ENCODE peak calls at places on chromosomes 3 and 15, in seven cellular contexts. One of them, this sample, is unnamed.

GRCh38 chr3:30607032-30607833 is 832 bp downstream of the TGFBR2 start:
- DNase-seq in mammary epithelial cell: peak; percentile 50
- DNase-seq in heart left ventricle: peak; percentile 89
- DNase-seq in tibial nerve: peak; percentile 51
- DNase-seq in ovary: peak; percentile 71
- DNase-seq in astrocyte: no peak
- DNase-seq in pancreas: peak; percentile 78
- DNase-seq in this sample: peak; percentile 55

GRCh38 chr15:100863406-100864198 is 16.0 kb upstream of the ALDH1A3 start:
- DNase-seq in astrocyte: peak; percentile 68
- DNase-seq in pancreas: peak; percentile 39
- DNase-seq in mammary epithelial cell: no peak
- DNase-seq in heart left ventricle: peak; percentile 81
- DNase-seq in tibial nerve: no peak
- DNase-seq in ovary: peak; percentile 39
- DNase-seq in this sample: no peak

GRCh38 chr3:177977381-177978158 is 558.7 kb upstream of the KCNMB2 start:
- DNase-seq in mammary epithelial cell: peak; percentile 74
- DNase-seq in pancreas: no peak
- DNase-seq in astrocyte: peak; percentile 97
- DNase-seq in heart left ventricle: no peak
- DNase-seq in tibial nerve: no peak
- DNase-seq in ovary: no peak
- DNase-seq in this sample: no peak

GRCh38 chr3:111668912-111669488 is 73.9 kb upstream of the ZBED2 start:
- DNase-seq in heart left ventricle: no peak
- DNase-seq in mammary epithelial cell: peak; percentile 48
- DNase-seq in ovary: no peak
- DNase-seq in tibial nerve: no peak
- DNase-seq in astrocyte: peak; percentile 61
- DNase-seq in pancreas: no peak
- DNase-seq in this sample: no peak

GRCh38 chr15:66409565-66410108 is 22.9 kb downstream of the MAP2K1 start:
- DNase-seq in tibial nerve: no peak
- DNase-seq in pancreas: no peak
- DNase-seq in astrocyte: peak; percentile 7
- DNase-seq in heart left ventricle: no peak
- DNase-seq in mammary epithelial cell: no peak
- DNase-seq in ovary: no peak
- DNase-seq in this sample: no peak

GRCh38 chr3:79063629-79064028 is 704.2 kb downstream of the ROBO1 start:
- DNase-seq in astrocyte: no peak
- DNase-seq in pancreas: no peak
- DNase-seq in tibial nerve: no peak
- DNase-seq in heart left ventricle: no peak
- DNase-seq in mammary epithelial cell: no peak
- DNase-seq in ovary: no peak
- DNase-seq in this sample: no peak

GRCh38 chr3:40166997-40167396 is 142.5 kb upstream of the EIF1B start:
- DNase-seq in tibial nerve: no peak
- DNase-seq in mammary epithelial cell: no peak
- DNase-seq in pancreas: no peak
- DNase-seq in astrocyte: no peak
- DNase-seq in heart left ventricle: no peak
- DNase-seq in ovary: no peak
- DNase-seq in this sample: no peak

GRCh38 chr3:155313303-155313702 is 19.8 kb upstream of the STRIT1 start:
- DNase-seq in ovary: no peak
- DNase-seq in astrocyte: no peak
- DNase-seq in pancreas: no peak
- DNase-seq in mammary epithelial cell: no peak
- DNase-seq in heart left ventricle: no peak
- DNase-seq in tibial nerve: no peak
- DNase-seq in this sample: no peak

GRCh38 chr3:105837143-105837740 is 31.6 kb downstream of the CBLB start:
- DNase-seq in pancreas: no peak
- DNase-seq in ovary: no peak
- DNase-seq in tibial nerve: no peak
- DNase-seq in mammary epithelial cell: no peak
- DNase-seq in heart left ventricle: no peak
- DNase-seq in astrocyte: no peak
- DNase-seq in this sample: no peak

GRCh38 chr15:69154684-69155083 is 5.8 kb upstream of the GLCE start:
- DNase-seq in heart left ventricle: no peak
- DNase-seq in tibial nerve: no peak
- DNase-seq in astrocyte: peak; percentile 83
- DNase-seq in pancreas: no peak
- DNase-seq in ovary: no peak
- DNase-seq in mammary epithelial cell: peak; percentile 28
- DNase-seq in this sample: no peak

GRCh38 chr3:11245276-11245675 is 26.9 kb upstream of the ATG7 start:
- DNase-seq in tibial nerve: no peak
- DNase-seq in heart left ventricle: no peak
- DNase-seq in pancreas: no peak
- DNase-seq in astrocyte: no peak
- DNase-seq in ovary: no peak
- DNase-seq in mammary epithelial cell: no peak
- DNase-seq in this sample: no peak

GRCh38 chr15:60883691-60884319 is 345.3 kb downstream of the RORA start:
- DNase-seq in astrocyte: no peak
- DNase-seq in ovary: no peak
- DNase-seq in mammary epithelial cell: no peak
- DNase-seq in pancreas: no peak
- DNase-seq in heart left ventricle: no peak
- DNase-seq in tibial nerve: no peak
- DNase-seq in this sample: no peak

GRCh38 chr3:121970047-121970446 is 52.0 kb downstream of the ILDR1 start:
- DNase-seq in astrocyte: peak; percentile 52
- DNase-seq in pancreas: no peak
- DNase-seq in ovary: no peak
- DNase-seq in mammary epithelial cell: peak; percentile 63
- DNase-seq in heart left ventricle: no peak
- DNase-seq in tibial nerve: no peak
- DNase-seq in this sample: no peak

GRCh38 chr15:26128611-26129140 is 265.5 kb upstream of the ATP10A start:
- DNase-seq in ovary: no peak
- DNase-seq in tibial nerve: no peak
- DNase-seq in mammary epithelial cell: no peak
- DNase-seq in pancreas: no peak
- DNase-seq in astrocyte: no peak
- DNase-seq in heart left ventricle: no peak
- DNase-seq in this sample: no peak

GRCh38 chr3:134517796-134518195 is 31.9 kb downstream of the CEP63 start:
- DNase-seq in astrocyte: peak; percentile 31
- DNase-seq in mammary epithelial cell: no peak
- DNase-seq in heart left ventricle: no peak
- DNase-seq in ovary: no peak
- DNase-seq in tibial nerve: no peak
- DNase-seq in pancreas: no peak
- DNase-seq in this sample: no peak

GRCh38 chr15:91051248-91051647 is 28.9 kb upstream of the VPS33B start:
- DNase-seq in pancreas: no peak
- DNase-seq in heart left ventricle: no peak
- DNase-seq in tibial nerve: no peak
- DNase-seq in mammary epithelial cell: no peak
- DNase-seq in astrocyte: no peak
- DNase-seq in ovary: no peak
- DNase-seq in this sample: no peak

GRCh38 chr15:29094711-29095110 is 174.9 kb downstream of the NSMCE3 start:
- DNase-seq in tibial nerve: no peak
- DNase-seq in heart left ventricle: no peak
- DNase-seq in pancreas: no peak
- DNase-seq in mammary epithelial cell: peak; percentile 56
- DNase-seq in astrocyte: no peak
- DNase-seq in ovary: no peak
- DNase-seq in this sample: no peak

GRCh38 chr3:126537116-126537729 is 13.3 kb downstream of the CHST13 start:
- DNase-seq in mammary epithelial cell: no peak
- DNase-seq in tibial nerve: no peak
- DNase-seq in pancreas: peak; percentile 0
- DNase-seq in astrocyte: no peak
- DNase-seq in ovary: peak; percentile 12
- DNase-seq in heart left ventricle: peak; percentile 43
- DNase-seq in this sample: no peak

GRCh38 chr3:32453346-32453745 is 49.3 kb downstream of the CMTM6 start:
- DNase-seq in mammary epithelial cell: no peak
- DNase-seq in astrocyte: peak; percentile 81
- DNase-seq in tibial nerve: no peak
- DNase-seq in heart left ventricle: no peak
- DNase-seq in pancreas: peak; percentile 3
- DNase-seq in ovary: no peak
- DNase-seq in this sample: no peak

GRCh38 chr15:73368301-73369072 is at the start of gene HCN4:
- DNase-seq in tibial nerve: no peak
- DNase-seq in pancreas: no peak
- DNase-seq in mammary epithelial cell: no peak
- DNase-seq in ovary: no peak
- DNase-seq in astrocyte: no peak
- DNase-seq in heart left ventricle: no peak
- DNase-seq in this sample: no peak
- H3K27me3 ChIP-seq in tibial nerve: no peaks in the 10 kb centered on the region
- H3K27me3 ChIP-seq in pancreas: no peaks in the 10 kb centered on the region
- H3K27me3 ChIP-seq in mammary epithelial cell: peaks cover 45% of the 10 kb centered on the region
- H3K27me3 ChIP-seq in ovary: no peaks in the 10 kb centered on the region
- H3K27me3 ChIP-seq in astrocyte: peaks cover 63% of the 10 kb centered on the region
- H3K27me3 ChIP-seq in heart left ventricle: peaks cover 4% of the 10 kb centered on the region
- H3K27me3 ChIP-seq in this sample: peaks cover 55% of the 10 kb centered on the region

DNA sequence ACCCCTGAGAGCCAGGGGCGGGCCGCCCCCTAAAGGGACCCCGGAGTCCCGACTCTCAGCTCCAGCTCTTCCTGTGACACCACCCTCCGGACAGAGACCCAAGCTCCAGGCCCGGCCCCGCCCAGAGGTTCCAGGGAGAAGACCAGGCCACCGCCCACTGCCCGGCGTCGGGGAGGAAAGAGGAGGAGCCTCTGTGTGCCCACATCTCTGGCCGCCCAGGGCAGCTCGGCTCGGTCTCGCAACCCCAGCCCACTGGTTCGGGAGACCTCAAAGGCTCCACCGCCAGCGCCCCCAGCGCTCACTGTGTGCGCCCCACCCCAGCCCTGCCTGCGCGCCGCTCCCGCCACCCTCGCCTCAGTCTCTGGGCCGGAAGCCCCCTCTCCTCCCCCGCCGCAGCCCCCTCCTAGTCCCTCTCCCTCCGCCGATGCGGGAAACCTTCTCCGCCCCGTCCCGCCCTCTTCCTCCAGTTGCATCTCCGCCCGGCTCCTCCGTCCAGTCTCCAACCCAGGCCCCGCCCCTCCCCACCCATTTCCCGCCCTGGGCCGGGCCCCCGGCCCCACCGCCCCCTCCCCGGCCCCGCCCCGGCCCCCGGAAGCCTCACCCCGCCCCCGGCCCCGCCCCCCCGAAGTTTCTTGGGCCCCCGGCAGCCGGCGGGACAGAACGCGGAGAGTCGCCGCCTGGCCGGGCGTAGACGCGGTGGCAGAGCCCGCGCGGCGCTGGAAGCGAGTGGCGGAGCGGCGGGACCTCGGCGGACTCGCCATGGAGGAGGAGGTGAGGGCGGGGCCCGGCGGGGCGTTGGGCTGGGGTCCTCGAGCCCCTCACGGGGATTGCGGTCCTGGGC is at the start of gene PLEKHO2:
- DNase-seq in astrocyte: peak; percentile 85
- DNase-seq in mammary epithelial cell: peak; percentile 87
- DNase-seq in tibial nerve: peak; percentile 94
- DNase-seq in pancreas: peak; percentile 97
- DNase-seq in heart left ventricle: peak; percentile 97
- DNase-seq in ovary: peak; percentile 97
- DNase-seq in this sample: peak; percentile 89
- TF ChIP-seq CTCF in astrocyte: no peak
- TF ChIP-seq CTCF in mammary epithelial cell: no peak
- TF ChIP-seq CTCF in tibial nerve: peak; percentile 50
- TF ChIP-seq CTCF in pancreas: no peak
- TF ChIP-seq CTCF in heart left ventricle: no peak
- TF ChIP-seq CTCF in ovary: no peak
- TF ChIP-seq CTCF in this sample: peak; percentile 36

GRCh38 chr3:189712906-189713483 is 81.8 kb downstream of the TP63 start:
- DNase-seq in ovary: no peak
- DNase-seq in astrocyte: no peak
- DNase-seq in tibial nerve: no peak
- DNase-seq in mammary epithelial cell: no peak
- DNase-seq in pancreas: no peak
- DNase-seq in heart left ventricle: no peak
- DNase-seq in this sample: no peak

GRCh38 chr3:189714991-189715961 is 84.1 kb downstream of the TP63 start:
- DNase-seq in astrocyte: peak; percentile 90
- DNase-seq in pancreas: no peak
- DNase-seq in mammary epithelial cell: no peak
- DNase-seq in tibial nerve: no peak
- DNase-seq in heart left ventricle: no peak
- DNase-seq in ovary: no peak
- DNase-seq in this sample: no peak

GRCh38 chr3:189708375-189708774 is 77.2 kb downstream of the TP63 start:
- DNase-seq in pancreas: no peak
- DNase-seq in tibial nerve: no peak
- DNase-seq in astrocyte: no peak
- DNase-seq in ovary: no peak
- DNase-seq in heart left ventricle: no peak
- DNase-seq in mammary epithelial cell: no peak
- DNase-seq in this sample: no peak

GRCh38 chr3:189710620-189711388 is 79.6 kb downstream of the TP63 start:
- DNase-seq in heart left ventricle: no peak
- DNase-seq in tibial nerve: no peak
- DNase-seq in mammary epithelial cell: peak; percentile 96
- DNase-seq in ovary: no peak
- DNase-seq in astrocyte: peak; percentile 99
- DNase-seq in pancreas: peak; percentile 51
- DNase-seq in this sample: no peak
- H3K27ac ChIP-seq in heart left ventricle: peak overlapping the region; percentile 3
- H3K27ac ChIP-seq in tibial nerve: no peak overlapping the region
- H3K27ac ChIP-seq in mammary epithelial cell: peak overlapping the region; percentile 82
- H3K27ac ChIP-seq in ovary: no peak overlapping the region
- H3K27ac ChIP-seq in astrocyte: peak overlapping the region; percentile 79
- H3K27ac ChIP-seq in pancreas: peak overlapping the region; percentile 55
- H3K27ac ChIP-seq in this sample: no peak overlapping the region

GRCh38 chr3:166420071-166420470 is 582.8 kb upstream of the BCHE start:
- DNase-seq in mammary epithelial cell: no peak
- DNase-seq in heart left ventricle: no peak
- DNase-seq in pancreas: no peak
- DNase-seq in tibial nerve: no peak
- DNase-seq in ovary: no peak
- DNase-seq in astrocyte: no peak
- DNase-seq in this sample: no peak

GRCh38 chr3:166425900-166426611 is 588.8 kb upstream of the BCHE start:
- DNase-seq in pancreas: no peak
- DNase-seq in tibial nerve: no peak
- DNase-seq in heart left ventricle: no peak
- DNase-seq in astrocyte: no peak
- DNase-seq in ovary: no peak
- DNase-seq in mammary epithelial cell: no peak
- DNase-seq in this sample: no peak

DNA sequence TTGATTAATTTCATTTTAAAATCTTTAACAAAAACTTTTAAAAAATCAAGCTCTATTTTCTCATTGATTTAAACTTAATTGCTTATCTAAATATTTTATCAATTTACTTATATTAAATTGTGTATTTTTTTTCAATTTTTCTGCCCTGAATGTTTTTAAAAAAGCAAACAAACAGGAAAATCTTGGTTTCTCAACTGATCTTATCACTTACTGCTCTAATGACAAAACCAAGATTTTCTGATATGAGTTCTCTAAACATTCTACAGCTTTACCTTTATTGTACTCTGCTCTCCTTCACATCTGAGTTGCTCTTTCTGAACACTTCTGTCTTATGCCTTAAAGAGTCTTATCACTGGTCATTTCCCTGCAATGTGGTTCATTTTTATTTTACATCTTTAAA is 587.8 kb upstream of the BCHE start:
- DNase-seq in astrocyte: no peak
- DNase-seq in mammary epithelial cell: no peak
- DNase-seq in tibial nerve: no peak
- DNase-seq in ovary: no peak
- DNase-seq in heart left ventricle: no peak
- DNase-seq in pancreas: no peak
- DNase-seq in this sample: no peak
- H3K27me3 ChIP-seq in astrocyte: no peaks in the 10 kb centered on the region
- H3K27me3 ChIP-seq in mammary epithelial cell: no peaks in the 10 kb centered on the region
- H3K27me3 ChIP-seq in tibial nerve: no peaks in the 10 kb centered on the region
- H3K27me3 ChIP-seq in ovary: no peaks in the 10 kb centered on the region
- H3K27me3 ChIP-seq in heart left ventricle: no peaks in the 10 kb centered on the region
- H3K27me3 ChIP-seq in pancreas: no peaks in the 10 kb centered on the region
- H3K27me3 ChIP-seq in this sample: no peaks in the 10 kb centered on the region